ENCODE peak calls at places on chromosomes 16 and 17, in six cellular contexts. O is Karpas-422; B is left lung; S is activated T-helper 9 cell treated with anti-CD3 and anti-CD28 coated beads, Interleukin-2, amount 50 U/mL, for 16 hours; K is A172; J is smooth muscle cell of the brain vasculature. A is an unnamed sample.

GRCh38 chr16:68420366-68420765 is 27.9 kb downstream of the SMPD3 start:
- DNase-seq in O (no peak), B (no peak), S (no peak), K (no peak), J (no peak), A (no peak)

GRCh38 chr17:63772801-63773271 is 561 bp downstream of the CCDC47 start:
- DNase-seq in O (peak; percentile 56), B (no peak), S (no peak), K (no peak), J (peak; percentile 3), A (no peak)

GRCh38 chr17:27635275-27635823 is 4.4 kb downstream of the LGALS9 start:
- DNase-seq in O (peak; percentile 82), B (no peak), S (no peak), K (no peak), J (no peak), A (no peak)

GRCh38 chr17:78736526-78737079 is 45.5 kb downstream of the CYTH1 start:
- DNase-seq in O (peak; percentile 73), B (peak; percentile 94), S (peak; percentile 47), K (peak; percentile 70), J (no peak), A (no peak)

GRCh38 chr17:62860962-62861873 is 53.1 kb upstream of the MARCHF10 start:
- DNase-seq in O (no peak), B (no peak), S (no peak), K (no peak), J (no peak), A (no peak)

GRCh38 chr17:79960788-79961522 is 74.7 kb downstream of the TBC1D16 start:
- DNase-seq in O (no peak), B (no peak), S (no peak), K (peak; percentile 41), J (no peak), A (no peak)

GRCh38 chr16:86772671-86773338 is 194.5 kb downstream of the FOXL1 start:
- DNase-seq in O (no peak), B (no peak), S (no peak), K (peak; percentile 98), J (no peak), A (no peak)

GRCh38 chr17:60944751-60945150 is 267.1 kb downstream of the BCAS3 start:
- DNase-seq in O (no peak), B (no peak), S (no peak), K (no peak), J (no peak), A (no peak)

GRCh38 chr17:34314279-34314678 is 5.0 kb upstream of the CCL8 start:
- DNase-seq in O (no peak), B (no peak), S (no peak), K (no peak), J (no peak), A (no peak)

GRCh38 chr16:1964046-1964505 is 550 bp downstream of the RPS2 start:
- DNase-seq in O (no peak), B (no peak), S (no peak), K (no peak), J (no peak), A (no peak)

GRCh38 chr16:74015953-74016352 is 280.7 kb upstream of the PSMD7 start:
- DNase-seq in O (no peak), B (no peak), S (no peak), K (no peak), J (no peak), A (no peak)

GRCh38 chr16:87949071-87949744 is 2.0 kb upstream of the BANP start:
- DNase-seq in O (no peak), B (peak; percentile 53), S (no peak), K (no peak), J (no peak), A (no peak)

GRCh38 chr17:68011199-68011665 is 15.0 kb upstream of the C17orf58 start:
- DNase-seq in O (peak; percentile 85), B (peak; percentile 91), S (peak; percentile 44), K (no peak), J (no peak), A (no peak)

GRCh38 chr16:27638833-27639587 is 89.1 kb downstream of the KATNIP start:
- DNase-seq in O (no peak), B (no peak), S (no peak), K (no peak), J (no peak), A (no peak)

GRCh38 chr17:42337442-42337841 is 49.1 kb downstream of the STAT5A start:
- DNase-seq in O (peak; percentile 63), B (no peak), S (peak; percentile 71), K (no peak), J (no peak), A (peak; percentile 47)

GRCh38 chr17:28029033-28029432 is 13.4 kb upstream of the NLK start:
- DNase-seq in O (no peak), B (no peak), S (no peak), K (no peak), J (no peak), A (no peak)

GRCh38 chr17:75832652-75833400 is 11.4 kb downstream of the UNC13D start:
- DNase-seq in O (no peak), B (no peak), S (no peak), K (peak; percentile 51), J (no peak), A (no peak)

GRCh38 chr17:78168906-78169793 is 769 bp downstream of the SYNGR2 start:
- DNase-seq in O (no peak), B (peak; percentile 87), S (peak; percentile 60), K (peak; percentile 80), J (no peak), A (no peak)

GRCh38 chr16:65728652-65729051 is 606.8 kb upstream of the CDH11 start:
- DNase-seq in O (no peak), B (no peak), S (no peak), K (no peak), J (no peak), A (no peak)

GRCh38 chr16:598823-599739 is 9.2 kb downstream of the RAB40C start:
- DNase-seq in O (peak; percentile 33), B (peak; percentile 74), S (no peak), K (no peak), J (no peak), A (no peak)

GRCh38 chr16:89506791-89507191 is 1.4 kb upstream of the SPG7 start:
- DNase-seq in O (no peak), B (peak; percentile 26), S (no peak), K (no peak), J (no peak), A (no peak)

GRCh38 chr17:35313875-35314409 is 59.5 kb downstream of the SLFN11 start:
- DNase-seq in O (no peak), B (peak; percentile 75), S (peak; percentile 3), K (no peak), J (no peak), A (no peak)

GRCh38 chr17:71855000-71855399 is 265.8 kb upstream of the SOX9 start:
- DNase-seq in O (no peak), B (no peak), S (no peak), K (no peak), J (no peak), A (no peak)

GRCh38 chr16:48383877-48384304 is 1.3 kb downstream of the SIAH1 start:
- DNase-seq in O (no peak), B (no peak), S (no peak), K (peak; percentile 31), J (no peak), A (no peak)

GRCh38 chr17:7427549-7427948 is 1.1 kb upstream of the SPEM3 start:
- DNase-seq in O (no peak), B (no peak), S (no peak), K (no peak), J (no peak), A (no peak)

GRCh38 chr17:50396261-50397110 is 837 bp downstream of the LRRC59 start:
- DNase-seq in O (peak; percentile 62), B (peak; percentile 75), S (peak; percentile 20), K (peak; percentile 46), J (peak; percentile 21), A (no peak)

GRCh38 chr16:3173892-3174617 is 13.9 kb upstream of the OR1F1 start:
- DNase-seq in O (peak; percentile 88), B (no peak), S (no peak), K (peak; percentile 47), J (no peak), A (no peak)

GRCh38 chr16:1311738-1312458 is 2.5 kb downstream of the UBE2I start:
- DNase-seq in O (no peak), B (no peak), S (no peak), K (no peak), J (no peak), A (no peak)